ENCODE peak calls at places on chromosomes 7 and 10, in six cellular contexts. Q, L, V, A, P and S are unnamed samples.

GRCh38 chr10:53839437-53840039 is 961.5 kb downstream of the PCDH15 start:
- DNase-seq in L (no peak), V (no peak), A (no peak), P (no peak), Q (no peak), S (no peak)

GRCh38 chr7:120170849-120171248 is 102.1 kb upstream of the KCND2 start:
- DNase-seq in A (no peak), P (no peak), V (no peak), Q (no peak), L (no peak), S (no peak)

GRCh38 chr10:76675561-76675950 is 962.1 kb downstream of the KCNMA1 start:
- DNase-seq in Q (no peak), P (no peak), A (no peak), V (no peak), L (no peak), S (no peak)

GRCh38 chr7:133051066-133051465 is 30.8 kb downstream of the CHCHD3 start:
- DNase-seq in L (no peak), P (no peak), Q (no peak), A (no peak), V (peak; percentile 42), S (no peak)

GRCh38 chr7:33632322-33632721 is 273.0 kb upstream of the BMPER start:
- DNase-seq in Q (no peak), P (no peak), A (no peak), V (no peak), L (no peak), S (no peak)

GRCh38 chr7:44057849-44058758 is 7.3 kb downstream of the PGAM2 start:
- DNase-seq in P (peak; percentile 22), A (no peak), V (no peak), L (peak; percentile 53), Q (no peak), S (no peak)

GRCh38 chr7:150461520-150461919 is 11.1 kb downstream of the GIMAP8 start:
- DNase-seq in Q (no peak), L (no peak), A (no peak), P (no peak), V (no peak), S (no peak)

GRCh38 chr7:151851160-151851751 is 25.7 kb downstream of the PRKAG2 start:
- DNase-seq in P (peak; percentile 44), A (peak; percentile 77), V (no peak), Q (no peak), L (peak; percentile 80), S (peak; percentile 20)

GRCh38 chr7:108234981-108235450 is 104.9 kb upstream of the LAMB4 start:
- DNase-seq in L (no peak), P (no peak), Q (no peak), A (no peak), V (no peak), S (no peak)

GRCh38 chr7:7329321-7329720 is 147.0 kb downstream of the C1GALT1 start:
- DNase-seq in Q (no peak), P (no peak), V (no peak), A (no peak), L (no peak), S (no peak)

GRCh38 chr10:67602268-67602950 is 93.6 kb downstream of the CTNNA3 start:
- DNase-seq in Q (no peak), L (no peak), P (no peak), A (no peak), V (peak; percentile 78), S (peak; percentile 64)

DNA sequence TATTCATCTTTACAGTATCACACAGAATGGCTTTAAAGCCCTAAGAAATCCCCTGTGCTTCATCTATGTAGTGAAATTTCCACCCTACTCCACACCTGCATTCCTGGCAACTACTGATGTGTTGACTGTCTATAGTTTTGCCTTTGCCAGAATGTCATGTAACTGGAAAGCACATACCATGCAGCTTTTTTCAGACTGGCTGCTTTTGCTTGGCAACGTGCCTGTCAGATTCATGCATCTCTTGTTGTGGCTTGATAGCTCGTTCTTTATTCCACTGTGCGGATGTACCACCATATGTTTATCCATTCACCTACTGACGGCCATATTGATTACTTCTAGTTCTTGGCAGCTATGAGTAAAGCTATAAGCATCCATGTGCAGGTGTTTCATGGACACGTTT is 30.6 kb downstream of the RBM17 start:
- DNase-seq in A (no peak), L (no peak), P (no peak), V (no peak), Q (no peak), S (peak; percentile 61)
- H3K27ac ChIP-seq in A (no peak overlapping the region), L (no peak overlapping the region), P (peak overlapping the region; percentile 64), V (no peak overlapping the region), Q (no peak overlapping the region), S (peak overlapping the region; percentile 75)

DNA sequence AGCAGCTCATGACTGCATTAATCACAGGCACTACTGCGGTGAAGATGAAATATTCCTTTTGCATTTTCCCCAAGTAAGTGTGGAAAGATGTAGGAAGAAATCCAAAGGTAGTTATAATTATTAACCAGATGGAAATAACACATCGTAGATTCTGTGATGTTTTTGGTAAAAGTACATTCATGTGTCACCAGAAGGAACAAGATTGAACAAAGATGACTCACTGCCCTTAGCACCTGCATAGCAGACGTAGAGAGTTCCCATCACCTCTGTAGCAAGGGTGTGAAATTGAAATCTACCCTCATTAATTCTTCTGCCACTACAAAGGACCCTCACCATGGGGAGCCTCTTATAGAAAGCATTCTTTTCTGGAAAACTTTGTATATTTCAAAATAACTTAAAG is 37.0 kb downstream of the SMURF1 start:
- DNase-seq in P (no peak), V (no peak), Q (no peak), L (no peak), A (no peak), S (no peak)
- H3K27ac ChIP-seq in P (peak overlapping the region; percentile 95), V (no peak overlapping the region), Q (no peak overlapping the region), L (peak overlapping the region; percentile 28), A (peak overlapping the region; percentile 37), S (peak overlapping the region; percentile 89)

DNA sequence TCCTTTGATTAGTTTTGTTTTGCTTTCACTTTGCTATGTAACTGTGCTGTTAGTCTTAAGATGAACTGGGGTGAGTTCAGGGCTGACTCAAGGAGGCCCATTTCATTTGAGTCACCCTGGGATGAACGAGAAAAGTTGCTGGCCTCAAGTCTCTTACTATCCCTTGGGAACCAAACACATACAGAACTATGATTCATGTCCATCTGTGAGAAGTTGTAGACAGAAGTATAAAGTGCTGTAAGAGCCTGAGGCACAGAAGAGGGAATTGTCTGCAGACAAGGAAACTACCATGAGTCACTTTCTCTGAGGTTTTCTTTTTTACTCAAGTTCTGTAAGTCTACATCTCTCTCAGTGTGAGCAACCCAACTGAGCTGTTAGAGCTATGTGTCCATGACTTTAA is 179.8 kb upstream of the CSTF2T start:
- DNase-seq in Q (no peak), V (peak; percentile 91), A (peak; percentile 6), L (no peak), P (no peak), S (peak; percentile 100)
- H3K27ac ChIP-seq in Q (no peak overlapping the region), V (peak overlapping the region; percentile 76), A (no peak overlapping the region), L (no peak overlapping the region), P (peak overlapping the region; percentile 17), S (peak overlapping the region; percentile 93)

GRCh38 chr7:21526007-21526406 is 16.8 kb upstream of the DNAH11 start:
- DNase-seq in V (no peak), A (no peak), Q (no peak), L (no peak), P (no peak), S (no peak)

GRCh38 chr7:21524680-21525079 is 18.2 kb upstream of the DNAH11 start:
- DNase-seq in Q (no peak), L (no peak), P (no peak), V (no peak), A (no peak), S (no peak)

DNA sequence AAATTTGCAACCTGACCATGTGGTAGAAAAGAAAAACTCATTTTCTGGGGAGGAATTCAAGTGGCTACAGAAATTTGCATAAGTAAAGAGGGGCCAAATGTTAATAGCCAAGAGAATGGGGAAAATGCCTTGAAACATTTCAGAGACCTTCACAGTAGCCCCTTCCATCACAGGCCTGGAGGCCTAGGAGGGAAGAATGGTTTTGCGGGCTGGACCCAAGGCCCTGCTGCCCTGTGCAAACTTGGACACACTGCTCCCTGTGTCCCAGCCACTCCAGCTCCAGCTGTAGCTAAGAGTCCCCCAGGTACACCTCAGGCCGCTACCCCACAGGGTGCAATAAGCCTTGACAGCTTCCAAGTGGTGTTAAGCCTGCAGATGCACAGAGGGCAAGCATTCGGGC is 16.4 kb upstream of the DNAH11 start:
- DNase-seq in L (no peak), A (no peak), P (no peak), V (no peak), Q (no peak), S (no peak)
- H3K27ac ChIP-seq in L (no peak overlapping the region), A (no peak overlapping the region), P (no peak overlapping the region), V (no peak overlapping the region), Q (no peak overlapping the region), S (no peak overlapping the region)

GRCh38 chr7:2734761-2735571 is 47.0 kb downstream of the AMZ1 start:
- DNase-seq in V (no peak), L (no peak), A (no peak), P (no peak), Q (no peak), S (no peak)
- H3K27ac ChIP-seq in V (peak overlapping the region; percentile 25), L (no peak overlapping the region), A (no peak overlapping the region), P (peak overlapping the region; percentile 74), Q (no peak overlapping the region), S (no peak overlapping the region)

DNA sequence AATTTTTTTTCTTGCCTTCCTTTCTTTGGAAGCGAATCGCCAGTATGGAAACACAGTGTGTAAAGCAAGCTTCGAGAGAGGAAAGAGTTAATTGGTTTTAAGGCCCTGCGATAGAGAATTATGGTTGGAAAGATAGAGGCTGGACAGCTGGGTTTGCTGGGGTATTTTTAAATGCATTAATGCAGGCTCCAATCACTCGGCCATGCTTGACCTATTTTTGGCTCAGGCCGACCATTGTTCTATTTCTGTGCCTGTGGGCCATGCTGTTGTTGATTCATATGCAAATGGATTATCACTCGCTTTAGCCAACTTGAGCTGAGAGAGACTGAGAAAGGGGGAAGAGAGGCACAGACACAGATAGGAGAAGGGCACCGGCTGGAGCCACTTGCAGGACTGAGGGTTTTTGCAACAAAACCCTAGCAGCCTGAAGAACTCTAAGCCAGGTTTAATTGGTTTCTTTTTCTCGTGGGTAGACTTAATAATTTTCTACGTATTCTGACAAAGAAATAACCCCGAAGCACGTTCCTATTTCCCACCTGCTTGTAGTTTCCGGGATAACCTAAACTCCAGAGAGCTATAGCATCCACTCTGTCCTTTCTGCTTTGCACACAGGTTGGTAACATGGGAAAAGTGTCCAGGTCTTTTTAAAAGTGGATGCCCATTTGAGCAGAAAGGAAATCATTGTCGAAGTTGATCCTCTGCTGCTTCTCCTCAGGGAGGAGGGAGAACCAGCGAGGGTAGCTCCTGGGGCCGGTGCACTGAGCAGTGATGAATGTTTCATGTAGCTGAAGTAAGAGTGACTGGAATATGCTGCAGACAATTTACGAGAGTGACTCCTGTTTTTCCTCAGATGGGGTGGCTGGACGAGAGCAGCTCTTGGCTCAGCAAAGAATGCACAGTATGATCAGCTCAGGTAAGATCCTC is at the start of gene HDAC9:
- DNase-seq in P (peak; percentile 60), L (no peak), A (peak; percentile 37), V (no peak), Q (no peak), S (no peak)
- H3K27ac ChIP-seq in P (peak within 1 kb of the TSS; percentile 69), L (no peak within 1 kb of the TSS), A (no peak within 1 kb of the TSS), V (peak within 1 kb of the TSS; percentile 31), Q (no peak within 1 kb of the TSS), S (no peak within 1 kb of the TSS)